ENCODE peak calls at places on chromosome 5, in nine cellular contexts. S, M, A, P, F, Z, D, Y and N are unnamed samples.

GRCh38 chr5:127562252-127562651 is 44.8 kb downstream of the PRRC1 start:
- DNase-seq in D (no peak), Y (no peak), Z (peak), S (no peak), F (peak), A (peak), P (peak), M (no peak), N (no peak)

GRCh38 chr5:64682608-64683007 is 7.7 kb upstream of the SHISAL2B start:
- DNase-seq in P (no peak), Y (no peak), D (no peak), Z (peak), S (no peak), F (no peak), M (peak), A (no peak), N (no peak)

GRCh38 chr5:12016149-12016740 is 112.0 kb upstream of the CTNND2 start:
- DNase-seq in Y (no peak), A (no peak), F (no peak), S (no peak), P (no peak), Z (peak), M (no peak), D (no peak), N (no peak)

GRCh38 chr5:115605436-115605835 is 3.2 kb upstream of the TICAM2 start:
- DNase-seq in S (no peak), M (no peak), Z (no peak), F (no peak), D (no peak), Y (no peak), A (no peak), P (no peak), N (no peak)

GRCh38 chr5:77012601-77013000 is 17.6 kb upstream of the AGGF1 start:
- DNase-seq in S (no peak), D (peak), F (no peak), M (no peak), Z (no peak), A (no peak), P (no peak), Y (no peak), N (no peak)

GRCh38 chr5:176463113-176463764 is 15.1 kb downstream of the FAF2 start:
- DNase-seq in P (no peak), D (no peak), Y (no peak), Z (no peak), S (no peak), F (no peak), M (no peak), A (no peak), N (no peak)

GRCh38 chr5:367358-368130 is 46.0 kb downstream of the AHRR start:
- DNase-seq in M (no peak), F (no peak), D (no peak), Z (no peak), A (no peak), P (no peak), Y (no peak), S (no peak), N (no peak)

GRCh38 chr5:86500947-86501346 is 116.8 kb upstream of the COX7C start:
- DNase-seq in Z (peak), S (no peak), P (no peak), M (peak), Y (no peak), A (no peak), D (no peak), F (no peak), N (no peak)

GRCh38 chr5:176466245-176466871 is 18.2 kb downstream of the FAF2 start:
- DNase-seq in D (peak), M (peak), P (peak), S (no peak), F (peak), Y (no peak), Z (peak), A (no peak), N (no peak)

GRCh38 chr5:59186623-59187022 is 603.7 kb downstream of the RAB3C start:
- DNase-seq in A (no peak), S (no peak), F (no peak), Y (no peak), Z (no peak), D (no peak), M (no peak), P (no peak), N (no peak)

GRCh38 chr5:59863777-59864176 is 29.7 kb downstream of the PDE4D start:
- DNase-seq in Y (no peak), M (no peak), S (no peak), D (no peak), A (no peak), F (no peak), Z (no peak), P (no peak), N (no peak)

GRCh38 chr5:72402381-72402890 is 82.3 kb downstream of the PTCD2 start:
- DNase-seq in M (no peak), Y (no peak), Z (no peak), F (no peak), P (no peak), A (no peak), S (no peak), D (peak), N (no peak)

GRCh38 chr5:143896981-143897380 is 85.0 kb downstream of the HMHB1 start:
- DNase-seq in S (no peak), Y (no peak), M (no peak), P (no peak), D (no peak), A (no peak), Z (no peak), F (no peak), N (no peak)

GRCh38 chr5:132243366-132243977 is 14.0 kb upstream of the PDLIM4 start:
- DNase-seq in M (no peak), D (no peak), S (no peak), A (no peak), Z (no peak), Y (no peak), F (no peak), P (no peak), N (no peak)

GRCh38 chr5:67723873-67724272 is 491.7 kb upstream of the PIK3R1 start:
- DNase-seq in Y (no peak), A (no peak), Z (no peak), P (no peak), F (no peak), D (no peak), M (no peak), S (no peak), N (no peak)

GRCh38 chr5:154038604-154039457 is at the start of the genes FAM114A2 and MFAP3:
- DNase-seq in S (peak), F (peak), D (peak), Z (peak), P (peak), M (peak), Y (peak), A (peak), N (peak)

GRCh38 chr5:160520609-160521391 is 99.1 kb downstream of the PTTG1 start:
- DNase-seq in F (no peak), M (no peak), D (no peak), P (no peak), A (no peak), Y (no peak), S (no peak), Z (no peak), N (no peak)

GRCh38 chr5:91175708-91176107 is 207.4 kb downstream of the ARRDC3 start:
- DNase-seq in S (no peak), F (no peak), D (no peak), P (no peak), Z (no peak), A (no peak), M (no peak), Y (no peak), N (no peak)

GRCh38 chr5:146564036-146564762 is 48.2 kb upstream of the GPR151 start:
- DNase-seq in Y (no peak), D (no peak), F (no peak), A (no peak), P (no peak), S (peak), Z (peak), M (no peak), N (no peak)

GRCh38 chr5:166031926-166032325 is 2259.5 kb upstream of the WWC1 start:
- DNase-seq in Z (peak), D (no peak), Y (no peak), M (no peak), S (no peak), P (no peak), F (no peak), A (no peak), N (no peak)

GRCh38 chr5:40165789-40166728 is 513.7 kb upstream of the PTGER4 start:
- DNase-seq in S (no peak), A (no peak), M (no peak), D (no peak), P (no peak), Y (no peak), F (no peak), Z (peak), N (no peak)

GRCh38 chr5:80871541-80871961 is 88.6 kb upstream of the RASGRF2 start:
- DNase-seq in A (no peak), F (no peak), M (no peak), Y (no peak), S (no peak), P (no peak), Z (peak), D (peak), N (no peak)

GRCh38 chr5:142602720-142603245 is 83.1 kb downstream of the FGF1 start:
- DNase-seq in F (no peak), Z (peak), M (no peak), D (peak), Y (no peak), S (no peak), P (no peak), A (no peak), N (no peak)

GRCh38 chr5:140556438-140556837 is 835 bp downstream of the SRA1 start:
- DNase-seq in P (peak), Y (no peak), Z (no peak), S (no peak), D (no peak), A (no peak), F (peak), M (no peak), N (no peak)

GRCh38 chr5:102781359-102781758 is 26.3 kb downstream of the PAM start:
- DNase-seq in D (no peak), A (no peak), Z (no peak), Y (no peak), S (no peak), F (no peak), M (no peak), P (no peak), N (no peak)

GRCh38 chr5:111615054-111615453 is 102.7 kb upstream of the STARD4 start:
- DNase-seq in S (no peak), F (no peak), P (no peak), Z (no peak), D (no peak), M (no peak), A (no peak), Y (no peak), N (no peak)